ENCODE peak calls at places on chromosomes 11 and 22, in five cellular contexts. L is kidney, M is adrenal gland, N is foreskin fibroblast, O is AG04450. P is an unnamed sample.

GRCh38 chr11:16969010-16970004 is 44.9 kb downstream of the PLEKHA7 start:
- DNase-seq in M (no peak), L (no peak), N (no peak), O (no peak), P (no peak)

GRCh38 chr22:47290706-47291430 is 528.4 kb downstream of the TBC1D22A start:
- DNase-seq in N (no peak), O (no peak), M (no peak), L (no peak), P (peak)

GRCh38 chr11:79436911-79437273 is 3.9 kb downstream of the TENM4 start:
- DNase-seq in L (no peak), N (no peak), O (no peak), M (no peak), P (no peak)

GRCh38 chr11:130209944-130210854 is 50.6 kb downstream of the ST14 start:
- DNase-seq in L (peak), N (no peak), O (no peak), M (peak), P (no peak)

GRCh38 chr11:35664977-35665441 is 2.4 kb downstream of the TRIM44 start:
- DNase-seq in L (no peak), M (no peak), N (no peak), O (no peak), P (no peak)

GRCh38 chr11:116731821-116732739 is 40.7 kb downstream of the BUD13 start:
- DNase-seq in N (no peak), O (no peak), M (peak), L (no peak), P (no peak)

GRCh38 chr11:95647805-95648379 is 141.7 kb downstream of the FAM76B start:
- DNase-seq in O (no peak), L (no peak), N (no peak), M (no peak), P (no peak)

GRCh38 chr22:39724390-39724789 is 153.8 kb downstream of the CACNA1I start:
- DNase-seq in M (peak), L (no peak), O (no peak), N (no peak), P (no peak)

GRCh38 chr11:14969922-14970323 is 2.2 kb downstream of the CALCA start:
- DNase-seq in M (no peak), O (no peak), N (no peak), L (no peak), P (no peak)

GRCh38 chr11:61969391-61969758 is 1.9 kb upstream of the FTH1 start:
- DNase-seq in L (no peak), O (no peak), N (no peak), M (no peak), P (no peak)

GRCh38 chr22:25061605-25062377 is 109.3 kb downstream of the KIAA1671 start:
- DNase-seq in N (no peak), L (no peak), M (no peak), O (no peak), P (no peak)

GRCh38 chr22:24118689-24119384 is 62.5 kb upstream of the SUSD2 start:
- DNase-seq in M (no peak), N (no peak), L (no peak), O (no peak), P (no peak)

GRCh38 chr22:32600184-32600583 is 125.6 kb downstream of the FBXO7 start:
- DNase-seq in L (no peak), M (no peak), O (no peak), N (no peak), P (no peak)

GRCh38 chr11:132490976-132491375 is 1041.3 kb downstream of the OPCML start:
- DNase-seq in L (no peak), O (peak), N (no peak), M (no peak), P (no peak)

GRCh38 chr22:31119026-31119717 is 3.6 kb upstream of the INPP5J start:
- DNase-seq in N (no peak), M (peak), L (no peak), O (no peak), P (no peak)

GRCh38 chr22:19120829-19121630 is 1.2 kb downstream of the DGCR2 start:
- DNase-seq in L (no peak), O (no peak), N (no peak), M (peak), P (no peak)

GRCh38 chr22:23237841-23238240 is 57.5 kb downstream of the BCR start:
- DNase-seq in N (no peak), L (no peak), O (no peak), M (no peak), P (no peak)

GRCh38 chr11:20595101-20595500 is 4.3 kb upstream of the SLC6A5 start:
- DNase-seq in O (no peak), L (no peak), N (no peak), M (no peak), P (no peak)

GRCh38 chr22:19576460-19577421 is 52.5 kb upstream of the CLDN5 start:
- DNase-seq in L (no peak), O (no peak), N (peak), M (no peak), P (no peak)

GRCh38 chr11:106608677-106609076 is 409.6 kb downstream of the GUCY1A2 start:
- DNase-seq in L (no peak), M (no peak), N (peak), O (peak), P (no peak)

GRCh38 chr11:94450061-94450460 is 43.6 kb downstream of the MRE11 start:
- DNase-seq in O (no peak), N (peak), M (no peak), L (no peak), P (no peak)

GRCh38 chr11:130145975-130146776 is 13.4 kb upstream of the ST14 start:
- DNase-seq in M (peak), L (peak), O (no peak), N (peak), P (no peak)

GRCh38 chr11:58628446-58628845 is 6.0 kb downstream of the CNTF start:
- DNase-seq in O (no peak), L (no peak), N (no peak), M (peak), P (no peak)

GRCh38 chr11:82979824-82980223 is 78.3 kb downstream of the DDIAS start:
- DNase-seq in M (no peak), L (no peak), O (no peak), N (no peak), P (no peak)

GRCh38 chr11:117387992-117388765 is 60.5 kb downstream of the CEP164 start:
- DNase-seq in N (peak), O (peak), L (no peak), M (no peak), P (no peak)

GRCh38 chr11:123261345-123262106 is 66.5 kb upstream of the CLMP start:
- DNase-seq in O (no peak), M (peak), L (peak), N (peak), P (peak)

GRCh38 chr11:102727890-102728289 is 3.1 kb upstream of the MMP8 start:
- DNase-seq in O (peak), M (no peak), N (peak), L (no peak), P (no peak)

GRCh38 chr11:83948205-83948604 is 662.0 kb upstream of the CCDC90B start:
- DNase-seq in L (no peak), O (no peak), M (no peak), N (no peak), P (no peak)

GRCh38 chr22:44684506-44685383 is 17.3 kb upstream of the PRR5 start:
- DNase-seq in O (peak), N (peak), L (peak), M (peak), P (peak)
- H3K4me3 ChIP-seq in O (no peak), N (no peak), L (no peak), M (no peak), P (no peak)

GRCh38 chr22:27654536-27655445 is 146.8 kb downstream of the MN1 start:
- DNase-seq in L (no peak), M (no peak), N (no peak), O (no peak), P (no peak)

GRCh38 chr22:27648853-27649252 is 152.7 kb downstream of the MN1 start:
- DNase-seq in L (no peak), M (no peak), O (no peak), N (no peak), P (no peak)

GRCh38 chr22:27650985-27651384 is 150.6 kb downstream of the MN1 start:
- DNase-seq in N (no peak), O (no peak), L (no peak), M (no peak), P (no peak)

GRCh38 chr22:27650572-27650971 is 151.0 kb downstream of the MN1 start:
- DNase-seq in L (no peak), N (no peak), O (no peak), M (no peak), P (no peak)

DNA sequence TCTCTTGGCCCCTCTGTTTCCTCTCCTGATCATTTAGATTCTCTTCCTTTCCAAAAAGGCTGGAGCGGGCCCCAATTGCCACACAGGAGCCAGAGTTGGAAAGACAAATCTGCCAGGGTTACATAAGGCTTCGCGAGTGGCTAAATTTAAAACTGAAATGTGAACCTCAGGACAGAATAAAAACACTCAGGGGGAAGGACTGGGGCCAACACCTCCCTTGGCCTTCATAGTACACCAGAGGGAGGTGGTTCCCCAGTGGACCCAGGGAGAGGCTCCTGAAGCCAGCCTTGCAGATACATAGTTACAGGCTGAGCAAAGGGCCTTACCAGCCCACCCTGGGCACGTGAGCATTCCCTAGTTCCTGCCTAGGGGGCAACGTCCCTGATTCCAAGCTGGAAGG is 150.1 kb downstream of the MN1 start:
- DNase-seq in O (no peak), N (no peak), L (no peak), M (no peak), P (no peak)
- TF ChIP-seq CTCF in O (no peak), N (no peak), L (no peak), M (no peak), P (no peak)

DNA sequence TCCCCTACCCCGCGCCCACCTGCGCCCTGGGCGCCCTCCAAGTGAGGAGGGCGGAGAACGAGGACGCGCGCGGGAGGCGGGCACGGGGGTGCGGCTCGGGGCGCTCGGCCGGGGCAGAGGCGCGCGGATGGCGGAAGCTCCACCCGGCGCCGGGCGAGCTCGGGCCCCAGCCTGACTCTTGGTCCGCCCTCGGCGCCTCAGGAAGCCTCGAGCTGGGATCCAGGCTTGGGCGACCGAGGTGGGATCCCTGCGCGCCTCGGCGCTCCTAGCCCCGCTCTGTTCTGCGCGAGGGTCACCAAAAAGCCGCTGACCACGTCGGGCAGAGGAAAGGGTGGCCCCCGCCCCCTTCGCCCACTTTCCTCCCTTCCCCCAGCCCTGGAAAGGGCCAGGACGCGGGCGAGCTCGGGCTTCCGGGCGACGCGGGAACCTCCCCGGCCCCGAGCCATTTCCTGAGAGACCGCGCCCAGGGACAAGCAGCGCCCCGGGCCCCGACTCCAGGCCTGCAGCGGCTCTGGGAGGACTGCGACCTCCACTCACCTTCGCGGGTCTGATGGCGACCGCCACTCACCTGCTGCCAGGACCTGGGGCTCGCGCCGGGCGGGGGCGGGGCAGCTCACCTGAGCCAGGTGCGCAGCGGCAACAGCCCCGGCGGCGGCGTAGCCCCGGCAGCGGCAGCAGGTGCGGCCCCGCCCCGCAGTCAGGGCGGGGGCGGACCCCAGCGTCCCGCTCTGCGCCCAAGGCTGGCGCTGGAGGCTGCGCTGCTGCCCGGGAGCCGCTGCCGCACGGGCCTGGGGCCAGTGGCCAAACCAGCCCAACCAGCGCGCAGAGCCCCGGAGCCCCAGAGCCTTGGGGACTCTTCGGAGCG is 2.2 kb upstream of the SIGIRR start:
- DNase-seq in L (peak), N (peak), O (no peak), M (no peak), P (no peak)
- H3K4me3 ChIP-seq in L (peak), N (peak), O (peak), M (no peak), P (peak)

GRCh38 chr11:119488256-119488995 is 65.5 kb upstream of the THY1 start:
- DNase-seq in L (peak), O (no peak), N (no peak), M (peak), P (peak)

GRCh38 chr11:119489087-119489486 is 66.1 kb upstream of the THY1 start:
- DNase-seq in L (peak), M (peak), N (no peak), O (no peak), P (no peak)

GRCh38 chr11:119493712-119494111 is 70.7 kb upstream of the THY1 start:
- DNase-seq in L (no peak), O (no peak), N (no peak), M (no peak), P (no peak)

GRCh38 chr11:119490253-119491006 is 67.5 kb upstream of the THY1 start:
- DNase-seq in L (peak), N (no peak), M (no peak), O (no peak), P (no peak)

GRCh38 chr11:119491753-119492455 is 68.9 kb upstream of the THY1 start:
- DNase-seq in N (peak), M (no peak), O (no peak), L (peak), P (no peak)
- TF ChIP-seq CTCF in N (peak), M (no peak), O (peak), L (no peak), P (no peak)

DNA sequence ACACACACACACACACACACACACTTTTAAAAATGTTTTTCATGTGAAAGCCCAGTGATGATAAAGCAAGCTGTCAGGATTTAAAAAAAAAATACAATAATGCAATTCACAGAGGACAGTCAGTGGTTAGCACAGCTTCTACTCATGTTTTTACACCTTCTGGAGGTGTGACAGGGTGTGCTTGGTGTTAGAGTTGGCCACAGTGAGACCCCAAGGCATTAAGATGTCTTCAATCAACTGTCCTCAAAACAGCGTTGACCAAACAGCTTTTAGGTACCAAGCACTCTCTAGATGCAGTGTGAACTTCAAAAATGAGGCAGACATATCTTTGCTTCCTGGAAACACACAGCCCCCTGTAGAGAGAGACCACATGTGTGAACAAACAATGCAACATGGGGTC is 166.4 kb upstream of the TBCEL start:
- DNase-seq in N (no peak), M (no peak), L (no peak), O (no peak), P (no peak)
- H3K4me3 ChIP-seq in N (no peak), M (no peak), L (no peak), O (no peak), P (no peak)

DNA sequence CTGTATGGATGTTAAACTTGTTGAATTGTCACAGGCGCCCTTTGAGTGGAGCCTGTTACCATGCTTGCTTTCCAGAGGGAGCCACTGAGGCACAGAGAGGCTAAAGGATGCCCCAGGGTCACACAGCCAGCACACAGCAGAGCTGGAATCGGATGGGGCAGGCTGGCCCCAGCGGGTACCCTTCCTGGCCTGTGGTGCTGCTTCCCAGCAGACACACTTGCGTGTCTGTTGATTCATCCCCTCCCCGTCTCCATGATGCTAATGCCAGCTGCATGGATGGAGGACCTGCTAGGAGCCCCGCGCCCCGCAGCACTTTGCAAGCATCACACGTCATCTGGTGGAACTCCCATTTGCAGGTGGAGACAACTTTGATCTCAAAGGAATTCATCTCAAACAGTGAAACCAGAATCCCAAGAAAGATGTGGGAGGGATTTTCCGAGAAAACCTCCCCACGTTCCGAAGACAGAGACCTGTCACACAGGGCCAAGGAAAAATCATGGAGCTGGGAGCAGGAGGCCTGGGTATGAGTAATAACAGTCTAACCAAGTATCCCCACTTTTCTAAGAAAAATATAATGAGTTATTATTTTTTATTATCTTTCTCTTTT is 52.5 kb upstream of the SHISAL1 start:
- DNase-seq in L (peak), N (no peak), O (no peak), M (no peak), P (no peak)
- TF ChIP-seq CTCF in L (no peak), N (no peak), O (no peak), M (no peak), P (no peak)

GRCh38 chr11:78420796-78421209 is 3.2 kb upstream of the GAB2 start:
- DNase-seq in L (peak), M (peak), O (no peak), N (peak), P (peak)

GRCh38 chr11:78417888-78418583 is 416 bp upstream of the GAB2 start:
- DNase-seq in L (peak), M (peak), O (no peak), N (peak), P (peak)

GRCh38 chr11:78419327-78419726 is 1.7 kb upstream of the GAB2 start:
- DNase-seq in N (peak), O (peak), L (no peak), M (peak), P (peak)

GRCh38 chr11:78418584-78419211 is 1.1 kb upstream of the GAB2 start:
- DNase-seq in M (no peak), N (no peak), L (no peak), O (no peak), P (no peak)

DNA sequence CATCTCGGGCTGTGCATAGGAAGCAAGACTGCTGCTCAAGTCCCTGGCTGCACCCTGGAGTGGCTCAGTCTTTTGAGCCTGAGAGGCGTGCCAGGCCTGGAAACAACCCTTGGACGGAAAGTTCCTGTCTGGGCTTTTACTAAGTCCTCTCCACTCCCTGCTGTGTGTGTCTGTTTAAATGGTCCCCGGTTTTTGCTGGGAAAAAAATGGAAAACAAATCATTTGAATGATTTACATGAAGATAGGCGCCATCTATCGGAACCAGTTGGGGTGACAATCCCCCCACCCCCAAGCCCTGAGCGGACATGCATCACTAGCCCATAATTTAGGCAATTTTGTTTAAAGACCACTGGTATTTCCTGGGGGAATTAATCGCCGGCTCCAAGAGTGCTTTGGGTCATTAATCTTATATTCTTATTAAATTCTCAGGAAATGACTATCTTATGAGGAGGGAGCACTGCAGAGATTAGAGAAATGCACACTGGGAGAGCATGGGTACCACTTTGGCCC is 2.7 kb upstream of the GAB2 start:
- DNase-seq in N (peak), O (peak), L (peak), M (peak), P (peak)
- H3K4me3 ChIP-seq in N (no peak), O (no peak), L (peak), M (no peak), P (no peak)

P was measured in uterus.